ENCODE peak calls at places on chromosomes 5 and 9, in eight cellular contexts. A, J, U, D, R, M, X and Z are unnamed samples.
A peak's percentile ranks its signal among the peaks of the same experiment; 100 is the strongest.

GRCh38 chr5:142152383-142152730 is 43.8 kb downstream of the NDFIP1 start:
- DNase-seq in D (no peak), A (no peak), J (peak; percentile 30), R (no peak), U (no peak), M (peak; percentile 32), X (no peak), Z (peak; percentile 45)

GRCh38 chr5:145499483-145499882 is 335.7 kb downstream of the PRELID2 start:
- DNase-seq in R (no peak), A (no peak), M (peak; percentile 21), J (peak; percentile 13), D (no peak), X (peak; percentile 12), U (no peak), Z (no peak)

GRCh38 chr9:16257604-16258003 is 612.9 kb downstream of the BNC2 start:
- DNase-seq in X (no peak), R (no peak), A (no peak), U (no peak), M (no peak), D (no peak), J (peak; percentile 45), Z (no peak)

GRCh38 chr5:55446690-55447351 is 87.9 kb downstream of the PLPP1 start:
- DNase-seq in D (no peak), A (no peak), R (no peak), X (no peak), J (no peak), U (no peak), M (no peak), Z (no peak)

GRCh38 chr5:54361683-54362411 is 51.5 kb upstream of the ARL15 start:
- DNase-seq in D (peak; percentile 26), M (peak; percentile 70), A (no peak), U (no peak), X (no peak), R (peak; percentile 26), J (peak; percentile 30), Z (no peak)

GRCh38 chr9:95078516-95078915 is 239.0 kb downstream of the FANCC start:
- DNase-seq in R (no peak), X (no peak), U (no peak), A (no peak), M (no peak), D (no peak), J (no peak), Z (no peak)

GRCh38 chr9:89710689-89711088 is 105.9 kb downstream of the GADD45G start:
- DNase-seq in X (no peak), R (no peak), A (no peak), J (peak; percentile 13), D (no peak), U (no peak), M (peak; percentile 17), Z (peak; percentile 4)

GRCh38 chr9:127724012-127724411 is 8.1 kb downstream of the TTC16 start:
- DNase-seq in D (no peak), R (no peak), J (no peak), M (no peak), X (no peak), A (no peak), U (no peak), Z (no peak)

GRCh38 chr9:93599571-93600403 is 23.4 kb downstream of the PHF2 start:
- DNase-seq in X (no peak), A (no peak), J (no peak), R (no peak), M (no peak), U (no peak), D (no peak), Z (no peak)

GRCh38 chr9:6525326-6526040 is 112.5 kb downstream of the UHRF2 start:
- DNase-seq in U (no peak), D (no peak), J (peak; percentile 10), A (no peak), X (peak; percentile 3), R (no peak), M (no peak), Z (no peak)

GRCh38 chr5:87340716-87341115 is 72.0 kb downstream of the CCNH start:
- DNase-seq in X (no peak), U (no peak), J (peak; percentile 27), D (no peak), A (peak; percentile 90), M (no peak), R (no peak), Z (no peak)

GRCh38 chr5:153153086-153153485 is 337.4 kb upstream of the GRIA1 start:
- DNase-seq in A (no peak), J (peak; percentile 27), M (peak; percentile 15), D (no peak), X (no peak), R (no peak), U (no peak), Z (no peak)

GRCh38 chr5:79567926-79568549 is 44.2 kb upstream of the TENT2 start:
- DNase-seq in J (peak; percentile 61), M (peak; percentile 31), R (no peak), U (no peak), X (no peak), A (no peak), D (no peak), Z (no peak)

GRCh38 chr9:96163141-96163540 is 138.8 kb downstream of the HSD17B3 start:
- DNase-seq in A (no peak), U (no peak), D (no peak), X (no peak), R (no peak), M (no peak), J (no peak), Z (no peak)

GRCh38 chr9:96161819-96162218 is 140.2 kb downstream of the HSD17B3 start:
- DNase-seq in A (no peak), M (no peak), J (no peak), X (no peak), D (no peak), R (no peak), U (no peak), Z (no peak)

GRCh38 chr9:96166981-96167380 is 135.0 kb downstream of the HSD17B3 start:
- DNase-seq in M (no peak), A (no peak), R (no peak), J (no peak), X (no peak), U (no peak), D (no peak), Z (no peak)

GRCh38 chr9:96163712-96164111 is 138.3 kb downstream of the HSD17B3 start:
- DNase-seq in X (no peak), A (no peak), U (no peak), J (no peak), M (no peak), R (no peak), D (no peak), Z (no peak)

GRCh38 chr9:96164268-96164683 is 137.7 kb downstream of the HSD17B3 start:
- DNase-seq in U (no peak), J (no peak), A (no peak), D (no peak), R (no peak), X (no peak), M (no peak), Z (no peak)
- H3K4me3 ChIP-seq in U (no peak overlapping the region), J (no peak overlapping the region), A (no peak overlapping the region), D (no peak overlapping the region), R (no peak overlapping the region), X (no peak overlapping the region), M (no peak overlapping the region), Z (no peak overlapping the region)

DNA sequence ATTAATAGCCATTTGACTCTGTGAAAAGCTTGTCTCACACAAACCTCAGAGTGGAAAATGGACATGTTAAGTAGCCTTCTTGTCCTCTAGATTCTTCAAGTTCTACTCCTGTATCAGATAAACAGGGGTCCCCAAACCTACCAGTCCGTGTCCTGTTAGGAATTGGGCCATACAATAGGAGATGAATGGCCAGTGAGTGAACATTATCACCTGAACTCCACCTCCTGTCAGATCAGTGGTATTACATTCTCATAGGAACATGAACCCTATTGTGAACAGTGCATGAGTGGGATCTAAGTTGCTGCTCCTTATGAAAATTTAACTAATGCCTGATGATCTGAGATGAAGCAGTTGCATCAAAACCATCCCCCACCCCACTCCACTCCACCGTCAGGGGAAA is 136.3 kb downstream of the TMEM232 start:
- DNase-seq in M (peak; percentile 24), A (peak; percentile 30), R (no peak), D (no peak), X (peak; percentile 11), J (peak; percentile 36), U (peak; percentile 4), Z (no peak)
- TF ChIP-seq CTCF in M (peak; percentile 37), A (peak; percentile 50), R (peak; percentile 39), D (peak; percentile 36), X (peak; percentile 69), J (peak; percentile 53), U (peak; percentile 69), Z (peak; percentile 66)

GRCh38 chr5:76952795-76953536 is at the start of gene CRHBP:
- DNase-seq in J (no peak), D (no peak), U (no peak), A (no peak), M (no peak), X (peak; percentile 9), R (no peak), Z (no peak)

GRCh38 chr5:76958976-76959767 is 6.3 kb downstream of the CRHBP start:
- DNase-seq in D (no peak), M (peak; percentile 58), U (no peak), A (peak; percentile 8), X (peak; percentile 63), J (peak; percentile 64), R (no peak), Z (peak; percentile 70)

GRCh38 chr5:76956033-76956432 is 3.2 kb downstream of the CRHBP start:
- DNase-seq in A (no peak), J (no peak), D (no peak), X (no peak), U (no peak), R (no peak), M (no peak), Z (peak; percentile 29)

GRCh38 chr5:76954383-76954763 is 1.5 kb downstream of the CRHBP start:
- DNase-seq in A (no peak), R (no peak), D (no peak), U (no peak), X (no peak), M (no peak), J (no peak), Z (no peak)

DNA sequence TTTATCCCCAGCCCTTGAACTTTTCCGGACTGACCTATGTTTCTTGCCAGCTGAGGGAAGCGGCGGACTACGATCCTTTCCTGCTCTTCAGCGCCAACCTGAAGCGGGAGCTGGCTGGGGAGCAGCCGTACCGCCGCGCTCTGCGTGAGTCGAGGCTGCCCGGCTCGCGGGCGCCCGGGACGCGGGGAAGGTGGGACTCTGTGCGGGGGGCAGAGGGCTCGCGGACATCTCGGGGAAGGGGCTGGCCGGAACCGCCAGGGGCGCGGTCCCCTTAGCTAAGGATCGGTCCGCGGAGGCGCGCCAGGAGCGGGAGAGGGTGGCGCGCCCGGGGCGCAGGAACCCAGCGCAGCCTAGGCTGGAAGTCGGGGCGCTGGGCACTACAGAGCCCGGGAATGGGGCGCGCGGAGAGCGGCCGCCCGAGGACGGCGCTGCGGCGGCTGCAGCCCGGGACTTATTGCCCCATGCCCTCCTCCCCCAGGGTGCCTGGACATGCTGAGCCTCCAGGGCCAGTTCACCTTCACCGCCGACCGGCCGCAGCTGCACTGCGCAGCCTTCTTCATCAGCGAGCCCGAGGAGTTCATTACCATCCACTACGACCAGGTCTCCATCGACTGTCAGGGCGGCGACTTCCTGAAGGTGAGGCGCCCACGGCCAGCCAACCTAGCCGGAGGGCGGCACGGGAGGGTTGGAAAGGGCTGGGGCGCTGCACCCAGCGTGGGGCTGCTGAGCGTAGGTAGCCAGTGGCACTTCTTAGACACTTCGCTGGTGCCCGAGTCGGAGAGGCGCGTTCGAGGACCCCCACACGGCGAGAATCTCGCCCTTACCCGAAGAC is 922 bp downstream of the CRHBP start:
- DNase-seq in M (peak; percentile 25), D (no peak), R (no peak), J (no peak), U (no peak), A (no peak), X (no peak), Z (no peak)
- H3K4me3 ChIP-seq in M (peak overlapping the region; percentile 25), D (no peak overlapping the region), R (peak overlapping the region; percentile 42), J (peak overlapping the region; percentile 24), U (no peak overlapping the region), A (no peak overlapping the region), X (peak overlapping the region; percentile 63), Z (peak overlapping the region; percentile 54)

GRCh38 chr9:33460854-33461253 is 12.9 kb downstream of the NOL6 start:
- DNase-seq in D (no peak), J (no peak), R (no peak), M (no peak), U (no peak), A (no peak), X (no peak), Z (no peak)
- TF ChIP-seq CTCF in D (no peak), J (no peak), R (no peak), M (no peak), U (no peak), A (no peak), X (no peak), Z (no peak)